ENCODE peak calls at places on chromosomes 16 and 17, in five cellular contexts. J is HepG2, N is Panc1, B is SK-N-MC, R is HCT116. Y is an unnamed sample.
A peak's percentile ranks its signal among the peaks of the same experiment; 100 is the strongest.

GRCh38 chr16:74297296-74297665 is 667 bp downstream of the PSMD7 start:
- DNase-seq in J (peak; percentile 24), N (no peak), B (no peak), R (no peak), Y (peak; percentile 65)

GRCh38 chr17:50618941-50619340 is 15.7 kb upstream of the ABCC3 start:
- DNase-seq in J (no peak), N (no peak), B (no peak), R (no peak), Y (no peak)

GRCh38 chr17:78921437-78921971 is 3.7 kb downstream of the TIMP2 start:
- DNase-seq in J (no peak), N (no peak), B (no peak), R (no peak), Y (peak; percentile 65)

GRCh38 chr16:83441523-83441922 is 366.3 kb upstream of the HSBP1 start:
- DNase-seq in J (no peak), N (no peak), B (no peak), R (no peak), Y (no peak)

GRCh38 chr16:80559369-80559768 is 18.6 kb downstream of the DYNLRB2 start:
- DNase-seq in J (no peak), N (no peak), B (no peak), R (no peak), Y (no peak)

GRCh38 chr17:6710317-6710716 is 2.9 kb downstream of the SLC13A5 start:
- DNase-seq in J (no peak), N (no peak), B (no peak), R (no peak), Y (no peak)

GRCh38 chr17:40303009-40303657 is 5.8 kb upstream of the RARA start:
- DNase-seq in J (peak; percentile 64), N (peak; percentile 56), B (peak; percentile 65), R (peak; percentile 35), Y (no peak)

GRCh38 chr17:42513686-42514085 is 22.4 kb upstream of the NAGLU start:
- DNase-seq in J (no peak), N (no peak), B (no peak), R (no peak), Y (no peak)

GRCh38 chr16:17638134-17638533 is 167.4 kb upstream of the XYLT1 start:
- DNase-seq in J (no peak), N (no peak), B (no peak), R (no peak), Y (no peak)

GRCh38 chr17:72477529-72477928 is 356.7 kb downstream of the SOX9 start:
- DNase-seq in J (no peak), N (no peak), B (no peak), R (no peak), Y (no peak)

GRCh38 chr17:64219571-64219970 is 43.5 kb downstream of the TEX2 start:
- DNase-seq in J (no peak), N (no peak), B (no peak), R (no peak), Y (no peak)

GRCh38 chr17:67528751-67529436 is 151.8 kb downstream of the PITPNC1 start:
- DNase-seq in J (peak; percentile 92), N (peak; percentile 13), B (no peak), R (peak; percentile 84), Y (peak; percentile 80)

GRCh38 chr16:81823111-81823510 is 44.0 kb downstream of the PLCG2 start:
- DNase-seq in J (no peak), N (no peak), B (no peak), R (no peak), Y (no peak)

GRCh38 chr16:7597677-7598076 is 265.0 kb downstream of the RBFOX1 start:
- DNase-seq in J (no peak), N (no peak), B (no peak), R (no peak), Y (no peak)

GRCh38 chr17:44389281-44389680 is at the start of gene ITGA2B:
- DNase-seq in J (no peak), N (no peak), B (no peak), R (no peak), Y (peak; percentile 32)

GRCh38 chr17:79874329-79874981 is 35.2 kb upstream of the CBX4 start:
- DNase-seq in J (peak; percentile 48), N (no peak), B (no peak), R (peak; percentile 72), Y (no peak)

GRCh38 chr16:83913234-83913633 is 14.3 kb downstream of the MLYCD start:
- DNase-seq in J (no peak), N (no peak), B (no peak), R (no peak), Y (no peak)

GRCh38 chr17:19940722-19941464 is 36.7 kb downstream of the AKAP10 start:
- DNase-seq in J (peak; percentile 40), N (no peak), B (no peak), R (no peak), Y (no peak)

GRCh38 chr17:78396436-78397335 is 18.2 kb downstream of the PGS1 start:
- DNase-seq in J (peak; percentile 57), N (no peak), B (no peak), R (no peak), Y (no peak)

GRCh38 chr17:12395733-12396354 is 269.8 kb upstream of the MYOCD start:
- DNase-seq in J (peak; percentile 8), N (no peak), B (no peak), R (peak; percentile 22), Y (no peak)

GRCh38 chr16:66705790-66706505 is 9.4 kb upstream of the CMTM4 start:
- DNase-seq in J (no peak), N (no peak), B (no peak), R (no peak), Y (peak; percentile 53)

GRCh38 chr17:46782250-46782953 is 36.1 kb downstream of the WNT3 start:
- DNase-seq in J (peak; percentile 62), N (no peak), B (no peak), R (no peak), Y (no peak)

GRCh38 chr16:1140582-1140981 is 12.3 kb upstream of the CACNA1H start:
- DNase-seq in J (no peak), N (no peak), B (no peak), R (no peak), Y (no peak)
- H3K9me3 ChIP-seq in J (no peaks in the 10 kb centered on the region), N (no peaks in the 10 kb centered on the region), B (no peaks in the 10 kb centered on the region), R (no peaks in the 10 kb centered on the region), Y (no peaks in the 10 kb centered on the region)

GRCh38 chr17:8204761-8205555 is 5.4 kb downstream of the AURKB start:
- DNase-seq in J (no peak), N (no peak), B (no peak), R (no peak), Y (no peak)

GRCh38 chr17:8206536-8206935 is 3.8 kb downstream of the AURKB start:
- DNase-seq in J (no peak), N (no peak), B (no peak), R (no peak), Y (no peak)

GRCh38 chr17:8210761-8211458 is 535 bp upstream of the AURKB start:
- DNase-seq in J (peak; percentile 91), N (no peak), B (no peak), R (no peak), Y (no peak)

GRCh38 chr17:8212312-8213180 is 2.2 kb upstream of the AURKB start:
- DNase-seq in J (peak; percentile 91), N (no peak), B (no peak), R (no peak), Y (no peak)

GRCh38 chr17:8209909-8210760 is at the start of gene AURKB:
- DNase-seq in J (peak; percentile 96), N (peak; percentile 87), B (peak; percentile 55), R (peak; percentile 92), Y (peak; percentile 98)
- TF ChIP-seq POLR2AphosphoS5 in J (peak; percentile 79), N (peak; percentile 96), B (peak; percentile 83), R (peak; percentile 92), Y (no peak)

GRCh38 chr16:62929593-62929992 is 893.4 kb upstream of the CDH8 start:
- DNase-seq in J (no peak), N (no peak), B (no peak), R (no peak), Y (no peak)
- H3K9me3 ChIP-seq in J (peaks cover 77% of the 10 kb centered on the region), N (no peaks in the 10 kb centered on the region), B (no peaks in the 10 kb centered on the region), R (peaks cover 5% of the 10 kb centered on the region), Y (no peaks in the 10 kb centered on the region)

DNA sequence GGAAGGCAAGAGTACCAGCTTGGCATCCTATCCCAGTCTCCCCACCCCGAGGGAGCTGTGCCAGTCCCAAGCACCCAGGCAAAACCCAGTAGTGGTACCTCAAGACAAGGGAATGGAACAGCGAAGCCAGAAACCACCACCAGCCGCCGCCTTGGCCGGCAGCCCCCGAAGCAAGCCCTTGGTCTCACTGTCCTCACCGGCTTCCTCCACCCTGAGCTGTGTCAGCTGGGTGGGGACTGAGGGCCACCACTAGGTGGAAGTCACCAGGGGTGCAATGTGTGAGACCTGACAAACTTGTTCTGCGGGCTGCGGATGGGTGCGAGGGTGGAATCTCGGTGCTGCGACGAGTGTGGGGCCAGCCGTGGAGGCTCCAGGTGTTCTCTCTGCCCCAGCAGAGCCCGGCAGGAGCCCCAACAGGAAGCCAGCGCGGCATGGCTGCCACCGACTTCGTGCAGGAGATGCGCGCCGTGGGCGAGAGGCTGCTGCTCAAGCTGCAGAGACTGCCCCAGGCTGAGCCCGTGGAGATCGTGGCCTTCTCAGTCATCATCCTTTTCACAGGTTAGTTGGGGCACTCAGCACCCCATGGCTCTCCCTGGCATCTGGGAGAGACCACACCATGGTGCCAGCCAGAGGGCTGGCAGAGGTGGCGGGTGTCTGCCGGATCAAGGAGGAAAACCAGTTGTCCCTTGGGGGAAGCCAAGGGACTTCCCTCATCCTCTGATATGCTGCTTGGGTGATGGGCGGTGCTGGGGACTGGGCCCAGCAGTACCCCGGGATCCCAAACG is 6.7 kb downstream of the SMIM5 start:
- DNase-seq in J (no peak), N (no peak), B (no peak), R (no peak), Y (no peak)
- TF ChIP-seq POLR2AphosphoS5 in J (no peak), N (no peak), B (no peak), R (peak; percentile 38), Y (no peak)

DNA sequence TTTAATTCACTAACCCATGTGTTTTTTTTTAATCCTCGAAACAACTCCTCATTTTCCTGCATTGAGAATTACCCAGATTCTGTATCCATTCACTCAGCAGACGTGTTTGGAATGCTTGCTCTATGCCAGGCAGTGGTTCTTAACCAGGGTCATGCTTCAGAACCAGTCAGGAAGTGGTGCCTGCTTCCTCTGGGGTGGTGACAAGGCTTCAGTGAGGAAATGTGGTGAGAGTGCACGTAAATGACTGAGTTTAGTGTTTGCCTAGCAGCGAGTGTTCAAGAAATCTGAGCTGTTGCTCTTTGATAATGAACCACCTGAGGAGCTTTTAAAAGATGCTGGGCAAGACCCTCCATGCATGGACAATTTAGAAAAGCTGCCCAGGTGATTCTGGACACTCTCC is 9.9 kb downstream of the ZFP90 start:
- DNase-seq in J (no peak), N (no peak), B (no peak), R (no peak), Y (no peak)
- H3K9me3 ChIP-seq in J (peaks cover 47% of the 10 kb centered on the region), N (peaks cover 11% of the 10 kb centered on the region), B (no peaks in the 10 kb centered on the region), R (peaks cover 38% of the 10 kb centered on the region), Y (peaks cover 29% of the 10 kb centered on the region)

Y was measured in suprapubic skin.